ENCODE peak calls at places on chromosomes 3 and 15, in five cellular contexts. One of them, this sample, is unnamed.

GRCh38 chr3:179716226-179716625 is 63.4 kb downstream of the USP13 start:
- DNase-seq in T-helper 2 cell: no peak
- DNase-seq in lung microvascular endothelial cell: no peak
- DNase-seq in kidney epithelial cell: peak; percentile 5
- DNase-seq in foreskin melanocyte: no peak
- DNase-seq in this sample: no peak

GRCh38 chr15:101568821-101569555 is 79.5 kb upstream of the PCSK6 start:
- DNase-seq in T-helper 2 cell: no peak
- DNase-seq in lung microvascular endothelial cell: no peak
- DNase-seq in kidney epithelial cell: no peak
- DNase-seq in foreskin melanocyte: no peak
- DNase-seq in this sample: no peak

GRCh38 chr3:48356419-48356818 is 15.6 kb upstream of the FBXW12 start:
- DNase-seq in foreskin melanocyte: no peak
- DNase-seq in T-helper 2 cell: no peak
- DNase-seq in kidney epithelial cell: no peak
- DNase-seq in lung microvascular endothelial cell: no peak
- DNase-seq in this sample: no peak

GRCh38 chr15:70217246-70218160 is 119.8 kb upstream of the TLE3 start:
- DNase-seq in kidney epithelial cell: no peak
- DNase-seq in T-helper 2 cell: no peak
- DNase-seq in foreskin melanocyte: no peak
- DNase-seq in lung microvascular endothelial cell: no peak
- DNase-seq in this sample: no peak

GRCh38 chr3:22713936-22714335 is 489.2 kb upstream of the UBE2E2 start:
- DNase-seq in lung microvascular endothelial cell: peak; percentile 43
- DNase-seq in kidney epithelial cell: peak; percentile 86
- DNase-seq in T-helper 2 cell: no peak
- DNase-seq in foreskin melanocyte: peak; percentile 66
- DNase-seq in this sample: no peak

GRCh38 chr15:94203321-94203720 is 28.0 kb upstream of the MCTP2 start:
- DNase-seq in foreskin melanocyte: no peak
- DNase-seq in kidney epithelial cell: no peak
- DNase-seq in lung microvascular endothelial cell: no peak
- DNase-seq in T-helper 2 cell: no peak
- DNase-seq in this sample: no peak

GRCh38 chr15:28876131-28876844 is 9.5 kb upstream of the APBA2 start:
- DNase-seq in kidney epithelial cell: no peak
- DNase-seq in T-helper 2 cell: no peak
- DNase-seq in foreskin melanocyte: no peak
- DNase-seq in lung microvascular endothelial cell: no peak
- DNase-seq in this sample: no peak

GRCh38 chr3:122484985-122485384 is 29.8 kb downstream of the KPNA1 start:
- DNase-seq in T-helper 2 cell: no peak
- DNase-seq in foreskin melanocyte: no peak
- DNase-seq in kidney epithelial cell: no peak
- DNase-seq in lung microvascular endothelial cell: peak; percentile 14
- DNase-seq in this sample: no peak

GRCh38 chr3:52265387-52265786 is 13.1 kb downstream of the WDR82 start:
- DNase-seq in kidney epithelial cell: no peak
- DNase-seq in lung microvascular endothelial cell: no peak
- DNase-seq in T-helper 2 cell: no peak
- DNase-seq in foreskin melanocyte: no peak
- DNase-seq in this sample: no peak

GRCh38 chr15:65060641-65061397 is 7.0 kb downstream of the RASL12 start:
- DNase-seq in lung microvascular endothelial cell: no peak
- DNase-seq in kidney epithelial cell: no peak
- DNase-seq in foreskin melanocyte: no peak
- DNase-seq in T-helper 2 cell: no peak
- DNase-seq in this sample: no peak

GRCh38 chr15:34795267-34796081 is at the start of gene ACTC1:
- DNase-seq in foreskin melanocyte: no peak
- DNase-seq in T-helper 2 cell: no peak
- DNase-seq in kidney epithelial cell: no peak
- DNase-seq in lung microvascular endothelial cell: peak; percentile 54
- DNase-seq in this sample: no peak

GRCh38 chr3:194937751-194938358 is 252.2 kb downstream of the FAM43A start:
- DNase-seq in lung microvascular endothelial cell: no peak
- DNase-seq in kidney epithelial cell: no peak
- DNase-seq in T-helper 2 cell: no peak
- DNase-seq in foreskin melanocyte: no peak
- DNase-seq in this sample: no peak

GRCh38 chr3:73353661-73354217 is 271.0 kb downstream of the PDZRN3 start:
- DNase-seq in foreskin melanocyte: no peak
- DNase-seq in kidney epithelial cell: no peak
- DNase-seq in lung microvascular endothelial cell: no peak
- DNase-seq in T-helper 2 cell: no peak
- DNase-seq in this sample: no peak